ENCODE peak calls at places on chromosomes 11 and 22, in eight cellular contexts. H is NCI-H1105; I is GM12865; P is activated T-cell treated with anti-CD3 and anti-CD28 coated beads, Interleukin-2, amount 50 U/mL, for 72 hours; O is activated CD4-positive, CD25-positive, alpha-beta regulatory T cell; J is naive thymus-derived CD8-positive, alpha-beta T cell; Z is stimulated activated CD4-positive, alpha-beta T cell treated with anti-CD3 and anti-CD28 coated beads, Interleukin-1b, Interleukin-23, amount 100 ng/mL, for 4 hours; F is stimulated activated CD8-positive, alpha-beta memory T cell treated with anti-CD3 and anti-CD28 coated beads, Interleukin-4, amount 100 ng/mL, for 4 hours. L is an unnamed sample.

GRCh38 chr11:77153276-77154185 is 25.5 kb downstream of the MYO7A start:
- DNase-seq in H (no peak), I (no peak), P (no peak), O (no peak), J (no peak), Z (no peak), F (no peak), L (no peak)

GRCh38 chr22:30167327-30167726 is 79.2 kb downstream of the LIF start:
- DNase-seq in H (no peak), I (no peak), P (no peak), O (no peak), J (no peak), Z (no peak), F (no peak), L (no peak)

GRCh38 chr11:133898770-133899115 is 53.4 kb upstream of the SPATA19 start:
- DNase-seq in H (no peak), I (no peak), P (no peak), O (no peak), J (no peak), Z (no peak), F (no peak), L (no peak)

GRCh38 chr22:32565002-32565339 is 90.4 kb downstream of the FBXO7 start:
- DNase-seq in H (no peak), I (no peak), P (no peak), O (no peak), J (no peak), Z (no peak), F (no peak), L (no peak)

GRCh38 chr22:37162221-37163095 is 12.7 kb upstream of the IL2RB start:
- DNase-seq in H (no peak), I (peak), P (peak), O (peak), J (peak), Z (peak), F (peak), L (no peak)

GRCh38 chr11:8766993-8767374 is 84.4 kb downstream of the RPL27A start:
- DNase-seq in H (no peak), I (no peak), P (no peak), O (no peak), J (no peak), Z (no peak), F (no peak), L (no peak)

GRCh38 chr11:6630632-6631291 is 11.5 kb upstream of the TPP1 start:
- DNase-seq in H (peak), I (no peak), P (no peak), O (no peak), J (no peak), Z (no peak), F (no peak), L (no peak)

GRCh38 chr22:17205432-17205831 is 13.8 kb downstream of the ADA2 start:
- DNase-seq in H (peak), I (peak), P (no peak), O (no peak), J (no peak), Z (no peak), F (no peak), L (no peak)

GRCh38 chr22:46937185-46937584 is 174.7 kb downstream of the TBC1D22A start:
- DNase-seq in H (no peak), I (no peak), P (no peak), O (no peak), J (no peak), Z (no peak), F (no peak), L (no peak)

GRCh38 chr11:18804621-18805020 is 13.0 kb upstream of the PTPN5 start:
- DNase-seq in H (no peak), I (no peak), P (no peak), O (no peak), J (no peak), Z (no peak), F (no peak), L (no peak)

GRCh38 chr11:66559141-66559861 is 9.1 kb downstream of the CTSF start:
- DNase-seq in H (no peak), I (no peak), P (peak), O (no peak), J (peak), Z (peak), F (no peak), L (no peak)

GRCh38 chr22:36467946-36468345 is 13.5 kb downstream of the TXN2 start:
- DNase-seq in H (no peak), I (no peak), P (peak), O (no peak), J (no peak), Z (no peak), F (no peak), L (no peak)

GRCh38 chr22:37535159-37535558 is 15.9 kb upstream of the CARD10 start:
- DNase-seq in H (no peak), I (no peak), P (no peak), O (no peak), J (no peak), Z (no peak), F (no peak), L (no peak)

GRCh38 chr11:44213148-44213547 is 96.8 kb downstream of the ALX4 start:
- DNase-seq in H (no peak), I (no peak), P (no peak), O (no peak), J (no peak), Z (no peak), F (no peak), L (no peak)

GRCh38 chr11:1834791-1835670 is at the start of gene SYT8:
- DNase-seq in H (no peak), I (no peak), P (no peak), O (no peak), J (no peak), Z (no peak), F (no peak), L (no peak)

GRCh38 chr22:27135582-27135981 is 478.2 kb downstream of the MIAT start:
- DNase-seq in H (no peak), I (no peak), P (no peak), O (no peak), J (no peak), Z (no peak), F (no peak), L (no peak)

GRCh38 chr11:84137960-84138359 is 851.8 kb upstream of the CCDC90B start:
- DNase-seq in H (no peak), I (no peak), P (no peak), O (no peak), J (no peak), Z (no peak), F (no peak), L (no peak)

GRCh38 chr11:65743928-65744698 is 23.5 kb upstream of the RNASEH2C start:
- DNase-seq in H (no peak), I (peak), P (peak), O (no peak), J (no peak), Z (no peak), F (no peak), L (peak)

GRCh38 chr11:110720646-110721283 is 8.5 kb upstream of the ARHGAP20 start:
- DNase-seq in H (no peak), I (no peak), P (no peak), O (no peak), J (no peak), Z (no peak), F (no peak), L (no peak)

GRCh38 chr11:11660351-11660750 is 38.5 kb upstream of the GALNT18 start:
- DNase-seq in H (no peak), I (peak), P (no peak), O (no peak), J (no peak), Z (no peak), F (no peak), L (no peak)

GRCh38 chr11:106398396-106399074 is 321.1 kb downstream of the AASDHPPT start:
- DNase-seq in H (no peak), I (no peak), P (no peak), O (no peak), J (no peak), Z (no peak), F (no peak), L (no peak)

GRCh38 chr22:25212337-25212736 is 7.1 kb upstream of the CRYBB2 start:
- DNase-seq in H (no peak), I (no peak), P (no peak), O (no peak), J (no peak), Z (no peak), F (no peak), L (peak)

GRCh38 chr11:45089845-45090499 is 56.5 kb upstream of the PRDM11 start:
- DNase-seq in H (no peak), I (no peak), P (no peak), O (no peak), J (no peak), Z (no peak), F (no peak), L (no peak)

GRCh38 chr11:31636983-31637382 is 127.4 kb downstream of the ELP4 start:
- DNase-seq in H (no peak), I (no peak), P (no peak), O (no peak), J (no peak), Z (no peak), F (no peak), L (no peak)

GRCh38 chr22:24681236-24681635 is 78.2 kb downstream of the GGT1 start:
- DNase-seq in H (no peak), I (no peak), P (no peak), O (no peak), J (no peak), Z (no peak), F (no peak), L (no peak)

GRCh38 chr11:78203184-78203583 is 14.5 kb downstream of the USP35 start:
- DNase-seq in H (no peak), I (no peak), P (peak), O (no peak), J (peak), Z (no peak), F (no peak), L (no peak)

GRCh38 chr11:2481253-2481652 is 36.4 kb downstream of the KCNQ1 start:
- DNase-seq in H (no peak), I (no peak), P (peak), O (no peak), J (no peak), Z (no peak), F (no peak), L (no peak)

GRCh38 chr11:79236541-79236971 is 204.3 kb downstream of the TENM4 start:
- DNase-seq in H (no peak), I (no peak), P (no peak), O (no peak), J (no peak), Z (no peak), F (no peak), L (no peak)

GRCh38 chr11:112882494-112883381 is 78.5 kb upstream of the NCAM1 start:
- DNase-seq in H (no peak), I (no peak), P (no peak), O (no peak), J (no peak), Z (no peak), F (no peak), L (no peak)

GRCh38 chr11:76217653-76218160 is 11.4 kb upstream of the WNT11 start:
- DNase-seq in H (peak), I (no peak), P (no peak), O (no peak), J (no peak), Z (no peak), F (no peak), L (no peak)

GRCh38 chr22:22753526-22754267 is 109.3 kb downstream of the GGTLC2 start:
- DNase-seq in H (peak), I (peak), P (peak), O (peak), J (peak), Z (peak), F (peak), L (peak)

GRCh38 chr11:105100206-105100605 is 39.4 kb downstream of the CARD18 start:
- DNase-seq in H (no peak), I (no peak), P (peak), O (no peak), J (no peak), Z (no peak), F (no peak), L (no peak)

L was measured in endothelial cell.